ENCODE peak calls at places on chromosomes 1 and 21, in four cellular contexts. One of them, this sample, is unnamed.

GRCh38 chr21:41648591-41649031 is 118.2 kb downstream of the RIPK4 start:
- DNase-seq in H9: no peak
- DNase-seq in Kasumi-1: no peak
- DNase-seq in C1 segment of cervical spinal cord: no peak
- DNase-seq in this sample: no peak

GRCh38 chr1:71510725-71511124 is 429.9 kb upstream of the ZRANB2 start:
- DNase-seq in H9: no peak
- DNase-seq in C1 segment of cervical spinal cord: no peak
- DNase-seq in Kasumi-1: no peak
- DNase-seq in this sample: no peak

GRCh38 chr1:21669287-21670058 is at the start of gene RAP1GAP:
- DNase-seq in Kasumi-1: no peak
- DNase-seq in H9: peak
- DNase-seq in C1 segment of cervical spinal cord: no peak
- DNase-seq in this sample: no peak

GRCh38 chr1:22131875-22132486 is 10.9 kb downstream of the WNT4 start:
- DNase-seq in H9: peak
- DNase-seq in Kasumi-1: no peak
- DNase-seq in C1 segment of cervical spinal cord: no peak
- DNase-seq in this sample: no peak

GRCh38 chr1:10399487-10399917 is 638 bp downstream of the PGD start:
- DNase-seq in C1 segment of cervical spinal cord: no peak
- DNase-seq in H9: no peak
- DNase-seq in Kasumi-1: no peak
- DNase-seq in this sample: no peak

GRCh38 chr1:97252925-97253324 is 531.3 kb downstream of the PTBP2 start:
- DNase-seq in Kasumi-1: no peak
- DNase-seq in C1 segment of cervical spinal cord: no peak
- DNase-seq in H9: no peak
- DNase-seq in this sample: no peak

GRCh38 chr1:58762806-58763205 is 21.0 kb downstream of the JUN start:
- DNase-seq in H9: no peak
- DNase-seq in Kasumi-1: no peak
- DNase-seq in C1 segment of cervical spinal cord: no peak
- DNase-seq in this sample: no peak

GRCh38 chr1:109017134-109017533 is 24.8 kb downstream of the WDR47 start:
- DNase-seq in C1 segment of cervical spinal cord: no peak
- DNase-seq in Kasumi-1: no peak
- DNase-seq in H9: no peak
- DNase-seq in this sample: no peak

GRCh38 chr21:16473965-16474364 is 744.2 kb downstream of the USP25 start:
- DNase-seq in H9: no peak
- DNase-seq in C1 segment of cervical spinal cord: no peak
- DNase-seq in Kasumi-1: no peak
- DNase-seq in this sample: no peak